ENCODE peak calls at places on chromosome 2, in seven cellular contexts. One of them, this sample, is unnamed.

GRCh38 chr2:85741811-85742507 is 11.8 kb upstream of the ATOH8 start:
- DNase-seq in tibial artery: peak
- DNase-seq in hepatocyte: peak
- DNase-seq in kidney: peak
- DNase-seq in cardiac muscle cell: peak
- DNase-seq in transverse colon: peak
- DNase-seq in uterus: peak
- DNase-seq in this sample: peak

GRCh38 chr2:176419591-176420071 is 150.4 kb downstream of the MTX2 start:
- DNase-seq in tibial artery: no peak
- DNase-seq in hepatocyte: no peak
- DNase-seq in kidney: no peak
- DNase-seq in cardiac muscle cell: peak
- DNase-seq in transverse colon: no peak
- DNase-seq in uterus: no peak
- DNase-seq in this sample: peak

GRCh38 chr2:204638795-204639194 is 93.5 kb downstream of the PARD3B start:
- DNase-seq in tibial artery: no peak
- DNase-seq in hepatocyte: peak
- DNase-seq in kidney: no peak
- DNase-seq in cardiac muscle cell: no peak
- DNase-seq in transverse colon: no peak
- DNase-seq in uterus: no peak
- DNase-seq in this sample: no peak

GRCh38 chr2:888906-889566 is 61.6 kb upstream of the SNTG2 start:
- DNase-seq in tibial artery: no peak
- DNase-seq in hepatocyte: no peak
- DNase-seq in kidney: no peak
- DNase-seq in cardiac muscle cell: no peak
- DNase-seq in transverse colon: no peak
- DNase-seq in uterus: no peak
- DNase-seq in this sample: no peak

GRCh38 chr2:143175435-143175834 is 46.2 kb downstream of the ARHGAP15 start:
- DNase-seq in tibial artery: no peak
- DNase-seq in hepatocyte: no peak
- DNase-seq in kidney: no peak
- DNase-seq in cardiac muscle cell: no peak
- DNase-seq in transverse colon: no peak
- DNase-seq in uterus: no peak
- DNase-seq in this sample: no peak

GRCh38 chr2:138780451-138780880 is 276 bp upstream of the NXPH2 start:
- DNase-seq in tibial artery: no peak
- DNase-seq in hepatocyte: peak
- DNase-seq in kidney: peak
- DNase-seq in cardiac muscle cell: no peak
- DNase-seq in transverse colon: no peak
- DNase-seq in uterus: no peak
- DNase-seq in this sample: no peak

GRCh38 chr2:79715328-79715727 is 202.5 kb downstream of the CTNNA2 start:
- DNase-seq in tibial artery: no peak
- DNase-seq in hepatocyte: no peak
- DNase-seq in kidney: no peak
- DNase-seq in cardiac muscle cell: no peak
- DNase-seq in transverse colon: no peak
- DNase-seq in uterus: no peak
- DNase-seq in this sample: no peak

GRCh38 chr2:18626256-18626668 is 36.9 kb upstream of the NT5C1B start:
- DNase-seq in tibial artery: no peak
- DNase-seq in hepatocyte: no peak
- DNase-seq in kidney: no peak
- DNase-seq in cardiac muscle cell: peak
- DNase-seq in transverse colon: no peak
- DNase-seq in uterus: no peak
- DNase-seq in this sample: no peak

GRCh38 chr2:6109801-6110200 is 417.6 kb downstream of the SOX11 start:
- DNase-seq in tibial artery: no peak
- DNase-seq in hepatocyte: no peak
- DNase-seq in kidney: no peak
- DNase-seq in cardiac muscle cell: no peak
- DNase-seq in transverse colon: no peak
- DNase-seq in uterus: no peak
- DNase-seq in this sample: no peak

GRCh38 chr2:70118798-70119454 is 31.6 kb downstream of the PCBP1 start:
- DNase-seq in tibial artery: no peak
- DNase-seq in hepatocyte: no peak
- DNase-seq in kidney: peak
- DNase-seq in cardiac muscle cell: peak
- DNase-seq in transverse colon: no peak
- DNase-seq in uterus: no peak
- DNase-seq in this sample: no peak

GRCh38 chr2:28045676-28046351 is 155.3 kb downstream of the BABAM2 start:
- DNase-seq in tibial artery: no peak
- DNase-seq in hepatocyte: no peak
- DNase-seq in kidney: no peak
- DNase-seq in cardiac muscle cell: no peak
- DNase-seq in transverse colon: no peak
- DNase-seq in uterus: no peak
- DNase-seq in this sample: no peak

GRCh38 chr2:191329841-191330240 is 84.6 kb downstream of the MYO1B start:
- DNase-seq in tibial artery: no peak
- DNase-seq in hepatocyte: no peak
- DNase-seq in kidney: no peak
- DNase-seq in cardiac muscle cell: no peak
- DNase-seq in transverse colon: no peak
- DNase-seq in uterus: no peak
- DNase-seq in this sample: no peak

GRCh38 chr2:48851161-48851560 is 95.6 kb upstream of the LHCGR start:
- DNase-seq in tibial artery: no peak
- DNase-seq in hepatocyte: no peak
- DNase-seq in kidney: no peak
- DNase-seq in cardiac muscle cell: no peak
- DNase-seq in transverse colon: no peak
- DNase-seq in uterus: no peak
- DNase-seq in this sample: no peak

GRCh38 chr2:14773696-14774095 is 141.2 kb downstream of the LRATD1 start:
- DNase-seq in tibial artery: no peak
- DNase-seq in hepatocyte: no peak
- DNase-seq in kidney: no peak
- DNase-seq in cardiac muscle cell: no peak
- DNase-seq in transverse colon: no peak
- DNase-seq in uterus: no peak
- DNase-seq in this sample: no peak

GRCh38 chr2:14756981-14757657 is 124.6 kb downstream of the LRATD1 start:
- DNase-seq in tibial artery: no peak
- DNase-seq in hepatocyte: peak
- DNase-seq in kidney: no peak
- DNase-seq in cardiac muscle cell: peak
- DNase-seq in transverse colon: no peak
- DNase-seq in uterus: no peak
- DNase-seq in this sample: no peak

GRCh38 chr2:219418155-219418569 is at the start of gene DES:
- DNase-seq in tibial artery: peak
- DNase-seq in hepatocyte: peak
- DNase-seq in kidney: peak
- DNase-seq in cardiac muscle cell: peak
- DNase-seq in transverse colon: peak
- DNase-seq in uterus: peak
- DNase-seq in this sample: no peak

GRCh38 chr2:219416938-219417337 is 1.2 kb upstream of the DES start:
- DNase-seq in tibial artery: no peak
- DNase-seq in hepatocyte: no peak
- DNase-seq in kidney: no peak
- DNase-seq in cardiac muscle cell: no peak
- DNase-seq in transverse colon: no peak
- DNase-seq in uterus: no peak
- DNase-seq in this sample: no peak

GRCh38 chr2:219419331-219420197 is 1.4 kb downstream of the DES start:
- DNase-seq in tibial artery: peak
- DNase-seq in hepatocyte: no peak
- DNase-seq in kidney: no peak
- DNase-seq in cardiac muscle cell: no peak
- DNase-seq in transverse colon: no peak
- DNase-seq in uterus: no peak
- DNase-seq in this sample: no peak

GRCh38 chr2:219417374-219417773 is 803 bp upstream of the DES start:
- DNase-seq in tibial artery: no peak
- DNase-seq in hepatocyte: no peak
- DNase-seq in kidney: no peak
- DNase-seq in cardiac muscle cell: no peak
- DNase-seq in transverse colon: no peak
- DNase-seq in uterus: peak
- DNase-seq in this sample: no peak

GRCh38 chr2:219418570-219419189 is 503 bp downstream of the DES start:
- DNase-seq in tibial artery: no peak
- DNase-seq in hepatocyte: no peak
- DNase-seq in kidney: no peak
- DNase-seq in cardiac muscle cell: peak
- DNase-seq in transverse colon: no peak
- DNase-seq in uterus: no peak
- DNase-seq in this sample: no peak
- H3K4me3 ChIP-seq in tibial artery: peak
- H3K4me3 ChIP-seq in hepatocyte: peak
- H3K4me3 ChIP-seq in kidney: no peak
- H3K4me3 ChIP-seq in cardiac muscle cell: no peak
- H3K4me3 ChIP-seq in transverse colon: peak
- H3K4me3 ChIP-seq in uterus: peak
- H3K4me3 ChIP-seq in this sample: no peak

DNA sequence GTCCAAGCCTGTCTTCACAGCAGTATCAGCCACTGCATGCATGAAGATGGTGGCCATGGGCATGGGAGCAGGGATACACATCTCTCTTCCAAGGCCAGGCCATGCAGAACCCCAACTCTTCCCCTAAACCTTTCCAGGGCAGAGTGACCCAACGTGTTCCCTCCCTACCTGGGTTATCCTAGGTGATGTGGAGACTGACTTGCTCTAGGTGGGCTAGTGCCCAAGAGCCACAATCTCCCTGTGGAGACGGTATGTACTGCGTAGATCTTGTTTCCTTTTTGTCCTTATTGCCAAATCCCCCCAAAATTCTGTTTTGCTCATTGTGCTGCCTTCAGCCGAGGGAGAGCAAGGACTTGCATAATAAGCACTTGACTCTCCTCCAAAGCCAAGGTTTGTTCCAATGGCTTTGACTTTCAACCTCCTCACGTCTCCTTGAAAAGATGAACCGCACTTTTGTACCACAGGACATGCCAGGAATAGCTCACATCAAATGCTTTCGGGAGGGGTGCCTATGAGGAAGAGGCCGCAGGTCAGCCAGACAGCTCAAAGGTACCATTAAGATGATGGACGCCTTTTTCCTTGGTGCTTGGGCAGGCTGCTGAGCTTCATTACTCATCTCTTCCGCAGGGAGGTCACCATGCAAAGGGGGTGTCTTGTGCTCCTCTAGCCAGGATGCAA is 76.3 kb upstream of the GLI2 start:
- DNase-seq in tibial artery: no peak
- DNase-seq in hepatocyte: no peak
- DNase-seq in kidney: no peak
- DNase-seq in cardiac muscle cell: no peak
- DNase-seq in transverse colon: no peak
- DNase-seq in uterus: no peak
- DNase-seq in this sample: no peak
- H3K4me3 ChIP-seq in tibial artery: no peak
- H3K4me3 ChIP-seq in hepatocyte: no peak
- H3K4me3 ChIP-seq in kidney: no peak
- H3K4me3 ChIP-seq in cardiac muscle cell: no peak
- H3K4me3 ChIP-seq in transverse colon: no peak
- H3K4me3 ChIP-seq in uterus: no peak
- H3K4me3 ChIP-seq in this sample: no peak

GRCh38 chr2:39922679-39923416 is 143.8 kb upstream of the THUMPD2 start:
- DNase-seq in tibial artery: no peak
- DNase-seq in hepatocyte: no peak
- DNase-seq in kidney: no peak
- DNase-seq in cardiac muscle cell: peak
- DNase-seq in transverse colon: no peak
- DNase-seq in uterus: no peak
- DNase-seq in this sample: no peak
- H3K4me3 ChIP-seq in tibial artery: no peak
- H3K4me3 ChIP-seq in hepatocyte: no peak
- H3K4me3 ChIP-seq in kidney: no peak
- H3K4me3 ChIP-seq in cardiac muscle cell: no peak
- H3K4me3 ChIP-seq in transverse colon: no peak
- H3K4me3 ChIP-seq in uterus: no peak
- H3K4me3 ChIP-seq in this sample: no peak

GRCh38 chr2:105796131-105796638 is 51.5 kb downstream of the NCK2 start:
- DNase-seq in tibial artery: no peak
- DNase-seq in hepatocyte: no peak
- DNase-seq in kidney: no peak
- DNase-seq in cardiac muscle cell: peak
- DNase-seq in transverse colon: no peak
- DNase-seq in uterus: no peak
- DNase-seq in this sample: no peak
- H3K4me3 ChIP-seq in tibial artery: no peak
- H3K4me3 ChIP-seq in hepatocyte: no peak
- H3K4me3 ChIP-seq in kidney: no peak
- H3K4me3 ChIP-seq in cardiac muscle cell: no peak
- H3K4me3 ChIP-seq in transverse colon: no peak
- H3K4me3 ChIP-seq in uterus: no peak
- H3K4me3 ChIP-seq in this sample: no peak

DNA sequence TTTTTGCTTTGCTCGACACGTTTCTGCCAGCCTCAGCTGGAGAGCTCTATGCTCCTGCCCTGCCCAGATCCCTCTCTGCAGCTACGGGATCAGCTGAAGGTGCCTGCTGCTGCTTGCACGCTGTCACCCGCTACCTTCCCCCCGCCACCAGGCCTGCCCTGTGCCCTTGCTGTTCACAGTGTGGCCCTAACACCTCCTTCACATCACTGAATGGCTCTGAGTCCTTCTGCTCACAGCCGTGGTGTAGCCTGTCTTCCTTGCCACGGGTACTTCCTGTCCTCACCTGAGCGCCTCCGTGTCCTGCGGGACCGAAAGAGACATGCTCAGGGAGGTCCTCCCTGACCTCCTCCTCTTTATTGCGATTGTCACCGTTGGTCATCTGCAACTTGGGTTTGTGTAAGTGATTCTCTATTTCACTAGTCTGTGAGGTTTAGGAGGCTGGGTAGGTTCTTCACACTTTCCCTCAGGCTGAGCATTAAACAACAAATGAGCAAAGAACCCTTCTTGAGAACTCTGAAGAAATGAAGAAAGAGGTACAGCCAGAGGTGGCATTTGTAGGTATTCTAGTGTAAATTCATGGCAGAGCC is 127.5 kb downstream of the NCK2 start:
- DNase-seq in tibial artery: no peak
- DNase-seq in hepatocyte: no peak
- DNase-seq in kidney: no peak
- DNase-seq in cardiac muscle cell: no peak
- DNase-seq in transverse colon: no peak
- DNase-seq in uterus: no peak
- DNase-seq in this sample: no peak
- H3K4me3 ChIP-seq in tibial artery: no peak
- H3K4me3 ChIP-seq in hepatocyte: no peak
- H3K4me3 ChIP-seq in kidney: no peak
- H3K4me3 ChIP-seq in cardiac muscle cell: no peak
- H3K4me3 ChIP-seq in transverse colon: no peak
- H3K4me3 ChIP-seq in uterus: no peak
- H3K4me3 ChIP-seq in this sample: no peak

GRCh38 chr2:222652856-222653255 is 3.0 kb downstream of the FARSB start:
- DNase-seq in tibial artery: no peak
- DNase-seq in hepatocyte: no peak
- DNase-seq in kidney: no peak
- DNase-seq in cardiac muscle cell: no peak
- DNase-seq in transverse colon: peak
- DNase-seq in uterus: no peak
- DNase-seq in this sample: no peak
- H3K4me3 ChIP-seq in tibial artery: no peak
- H3K4me3 ChIP-seq in hepatocyte: no peak
- H3K4me3 ChIP-seq in kidney: no peak
- H3K4me3 ChIP-seq in cardiac muscle cell: no peak
- H3K4me3 ChIP-seq in transverse colon: no peak
- H3K4me3 ChIP-seq in uterus: no peak
- H3K4me3 ChIP-seq in this sample: no peak

This sample was measured in SJSA1.